ENCODE peak calls at places on chromosome 13, in eight cellular contexts. Z is A549, L is left ventricle myocardium inferior, F is heart left ventricle, O is PC-3, V is psoas muscle, W is ovary, A is adrenal gland. B is an unnamed sample.
A peak's percentile ranks its signal among the peaks of the same experiment; 100 is the strongest.

GRCh38 chr13:113792821-113793717 is 34.0 kb downstream of the TMEM255B start:
- DNase-seq in Z (no peak), L (no peak), F (no peak), O (no peak), V (no peak), W (no peak), A (no peak), B (no peak)

GRCh38 chr13:40275636-40276035 is 390.8 kb downstream of the FOXO1 start:
- DNase-seq in Z (no peak), L (no peak), F (no peak), O (peak; percentile 75), V (no peak), W (no peak), A (no peak), B (peak; percentile 26)

GRCh38 chr13:95153647-95154405 is 147.4 kb downstream of the ABCC4 start:
- DNase-seq in Z (no peak), L (no peak), F (no peak), O (peak; percentile 41), V (no peak), W (no peak), A (no peak), B (no peak)

GRCh38 chr13:89695343-89696257 is 1651.9 kb upstream of the MIR17HG start:
- DNase-seq in Z (peak; percentile 0), L (no peak), F (no peak), O (peak; percentile 75), V (no peak), W (no peak), A (peak; percentile 44), B (peak; percentile 5)

GRCh38 chr13:105814219-105814901 is 721.1 kb downstream of the EFNB2 start:
- DNase-seq in Z (no peak), L (no peak), F (no peak), O (peak; percentile 52), V (no peak), W (no peak), A (no peak), B (no peak)

GRCh38 chr13:40333238-40333637 is 333.2 kb downstream of the FOXO1 start:
- DNase-seq in Z (no peak), L (no peak), F (peak; percentile 41), O (no peak), V (no peak), W (no peak), A (no peak), B (no peak)

GRCh38 chr13:27007166-27007565 is 164.4 kb downstream of the USP12 start:
- DNase-seq in Z (no peak), L (no peak), F (no peak), O (no peak), V (no peak), W (no peak), A (no peak), B (no peak)

GRCh38 chr13:40666905-40667621 is 622 bp upstream of the FOXO1 start:
- DNase-seq in Z (peak; percentile 19), L (peak; percentile 36), F (peak; percentile 65), O (peak; percentile 16), V (peak; percentile 54), W (peak; percentile 73), A (peak; percentile 50), B (no peak)

GRCh38 chr13:30892966-30893365 is 13.1 kb upstream of the MEDAG start:
- DNase-seq in Z (peak; percentile 13), L (no peak), F (peak; percentile 57), O (peak; percentile 38), V (peak; percentile 81), W (no peak), A (no peak), B (peak; percentile 83)

GRCh38 chr13:113584870-113585671 is 518 bp downstream of the TFDP1 start:
- DNase-seq in Z (peak; percentile 19), L (no peak), F (no peak), O (peak; percentile 11), V (no peak), W (no peak), A (no peak), B (no peak)

GRCh38 chr13:38863536-38863935 is 127.1 kb downstream of the STOML3 start:
- DNase-seq in Z (no peak), L (no peak), F (no peak), O (no peak), V (no peak), W (no peak), A (no peak), B (no peak)

GRCh38 chr13:38045278-38046048 is 175.9 kb upstream of the TRPC4 start:
- DNase-seq in Z (no peak), L (no peak), F (no peak), O (peak; percentile 51), V (no peak), W (no peak), A (no peak), B (peak; percentile 41)

GRCh38 chr13:47178090-47178950 is 281.5 kb upstream of the HTR2A start:
- DNase-seq in Z (no peak), L (no peak), F (no peak), O (no peak), V (no peak), W (no peak), A (no peak), B (no peak)

DNA sequence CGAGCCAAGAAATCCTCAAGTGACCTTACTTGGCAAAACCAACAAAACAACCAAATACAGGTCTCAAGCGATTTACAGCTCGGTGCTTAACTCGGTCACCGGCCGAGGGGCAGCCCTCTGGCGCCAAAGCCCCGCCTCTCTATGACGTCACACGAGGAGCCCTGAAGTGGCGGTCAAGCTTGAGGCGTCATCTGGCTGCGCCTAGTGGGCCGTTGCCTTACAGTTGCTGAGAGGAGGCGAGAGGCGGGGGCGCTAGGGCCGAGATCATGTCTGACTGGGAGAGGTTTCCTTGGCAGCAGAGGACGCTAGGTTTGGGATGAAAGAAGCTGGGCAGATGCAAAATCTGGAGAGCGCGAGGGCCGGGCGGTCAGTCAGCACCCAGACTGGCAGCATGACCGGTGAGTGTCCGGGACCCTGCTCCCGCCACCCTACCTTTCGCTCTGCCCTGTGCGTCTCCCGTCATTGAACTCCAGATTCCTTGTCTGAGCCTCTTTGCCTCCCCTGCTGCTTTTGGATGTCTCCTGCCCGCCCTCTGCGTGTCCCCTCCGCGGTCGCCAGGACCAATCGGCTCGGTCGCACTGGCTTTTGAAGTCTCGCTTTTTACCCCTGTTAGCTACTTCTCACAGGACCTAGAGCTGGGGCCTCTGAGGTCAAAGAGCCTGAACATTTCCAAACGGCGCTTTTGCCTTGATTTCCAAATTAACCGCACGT is at the start of gene CDADC1:
- DNase-seq in Z (peak; percentile 80), L (peak; percentile 98), F (peak; percentile 99), O (peak; percentile 93), V (peak; percentile 98), W (peak; percentile 99), A (peak; percentile 99), B (peak; percentile 95)
- TF ChIP-seq CTCF in Z (no peak), L (no peak), F (no peak), O (no peak), V (no peak), W (peak; percentile 33), A (no peak), B (no peak)

GRCh38 chr13:79782541-79783216 is 301.7 kb downstream of the NDFIP2 start:
- DNase-seq in Z (no peak), L (peak; percentile 68), F (peak; percentile 88), O (no peak), V (peak; percentile 25), W (peak; percentile 34), A (no peak), B (peak; percentile 86)
- H3K27ac ChIP-seq in Z (no peak overlapping the region), L (peak overlapping the region; percentile 62), F (peak overlapping the region; percentile 47), O (no peak overlapping the region), V (no peak overlapping the region), W (no peak overlapping the region), A (no peak overlapping the region), B (no peak overlapping the region)

GRCh38 chr13:71524245-71525002 is 342.6 kb downstream of the DACH1 start:
- DNase-seq in Z (no peak), L (no peak), F (no peak), O (no peak), V (no peak), W (no peak), A (no peak), B (no peak)

GRCh38 chr13:71525004-71525403 is 342.0 kb downstream of the DACH1 start:
- DNase-seq in Z (no peak), L (no peak), F (no peak), O (no peak), V (no peak), W (no peak), A (no peak), B (no peak)

DNA sequence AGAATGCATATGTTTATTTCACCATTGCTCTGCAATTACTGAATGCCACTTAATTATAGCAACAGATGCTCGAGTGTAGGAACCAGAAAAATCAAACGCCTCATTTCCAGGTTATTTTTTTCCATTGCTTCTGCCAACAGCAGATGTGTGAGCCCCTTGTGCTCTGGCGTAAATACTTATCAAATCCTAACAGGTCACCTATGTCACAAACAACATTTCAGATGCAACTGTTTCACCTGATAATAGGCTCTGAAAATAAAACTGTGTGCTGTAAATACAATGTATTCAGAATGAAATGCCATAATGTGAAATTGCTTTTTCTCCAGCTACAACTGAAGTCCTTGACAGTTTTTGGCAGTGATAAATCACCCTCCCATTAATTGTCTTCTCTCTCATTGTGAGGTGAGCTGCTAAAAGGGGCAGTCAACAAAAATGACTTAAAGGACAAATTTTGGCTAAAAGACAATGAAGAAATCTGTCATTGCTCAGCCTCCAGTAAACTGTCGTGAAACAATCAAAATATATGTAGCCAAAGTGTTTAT is 344.0 kb downstream of the DACH1 start:
- DNase-seq in Z (no peak), L (no peak), F (no peak), O (no peak), V (no peak), W (no peak), A (no peak), B (no peak)
- H3K4me3 ChIP-seq in Z (no peak overlapping the region), L (no peak overlapping the region), F (no peak overlapping the region), O (no peak overlapping the region), V (no peak overlapping the region), W (no peak overlapping the region), A (no peak overlapping the region), B (no peak overlapping the region)

GRCh38 chr13:45821861-45822260 is 29.7 kb downstream of the SIAH3 start:
- DNase-seq in Z (no peak), L (no peak), F (no peak), O (no peak), V (no peak), W (no peak), A (no peak), B (no peak)

GRCh38 chr13:45826741-45827140 is 24.8 kb downstream of the SIAH3 start:
- DNase-seq in Z (no peak), L (no peak), F (no peak), O (no peak), V (no peak), W (no peak), A (no peak), B (no peak)

GRCh38 chr13:45820106-45820838 is 31.3 kb downstream of the SIAH3 start:
- DNase-seq in Z (no peak), L (no peak), F (no peak), O (no peak), V (no peak), W (no peak), A (no peak), B (no peak)

GRCh38 chr13:45825124-45825650 is 26.4 kb downstream of the SIAH3 start:
- DNase-seq in Z (no peak), L (no peak), F (no peak), O (no peak), V (no peak), W (no peak), A (no peak), B (no peak)

GRCh38 chr13:45823583-45823982 is 28.0 kb downstream of the SIAH3 start:
- DNase-seq in Z (no peak), L (no peak), F (no peak), O (no peak), V (no peak), W (no peak), A (no peak), B (no peak)
- TF ChIP-seq CTCF in Z (no peak), L (no peak), F (no peak), O (no peak), V (no peak), W (no peak), A (no peak), B (no peak)